ENCODE peak calls at places on chromosomes 16 and 17, in four cellular contexts. T is ovary, L is sigmoid colon, Q is prostate gland. K is an unnamed sample.

GRCh38 chr17:74297941-74298340 is 23.9 kb downstream of the DNAI2 start:
- DNase-seq in L (no peak), T (no peak), Q (no peak), K (no peak)

GRCh38 chr16:85970016-85970711 is 71.2 kb downstream of the IRF8 start:
- DNase-seq in Q (no peak), L (no peak), T (no peak), K (no peak)

GRCh38 chr16:56277040-56277439 is 85.8 kb downstream of the GNAO1 start:
- DNase-seq in Q (no peak), T (no peak), L (no peak), K (no peak)

GRCh38 chr17:83155128-83156081 is 76.0 kb downstream of the METRNL start:
- DNase-seq in T (no peak), Q (no peak), L (peak), K (no peak)

GRCh38 chr16:83952587-83952939 is 477 bp upstream of the OSGIN1 start:
- DNase-seq in L (no peak), Q (peak), T (no peak), K (no peak)

GRCh38 chr16:57349212-57350031 is 9.2 kb upstream of the CCL22 start:
- DNase-seq in Q (no peak), T (no peak), L (no peak), K (no peak)

GRCh38 chr16:67551972-67552371 is 10.4 kb upstream of the CTCF start:
- DNase-seq in L (peak), Q (no peak), T (peak), K (no peak)

GRCh38 chr17:16286009-16286946 is 67.0 kb downstream of the CENPV start:
- DNase-seq in T (peak), L (peak), Q (peak), K (peak)

GRCh38 chr16:27819881-27820610 is 243.5 kb downstream of the GSG1L start:
- DNase-seq in T (no peak), Q (no peak), L (peak), K (no peak)

GRCh38 chr17:63609820-63610573 is 9.3 kb downstream of the TACO1 start:
- DNase-seq in Q (no peak), T (no peak), L (no peak), K (no peak)

GRCh38 chr16:70380205-70380918 is 33.7 kb downstream of the DDX19A start:
- DNase-seq in T (peak), Q (peak), L (peak), K (peak)

GRCh38 chr16:10594312-10594950 is 14.0 kb upstream of the EMP2 start:
- DNase-seq in Q (peak), T (no peak), L (no peak), K (no peak)

GRCh38 chr16:76579277-76579676 is 302.1 kb downstream of the CNTNAP4 start:
- DNase-seq in T (no peak), L (no peak), Q (no peak), K (no peak)

GRCh38 chr17:8119575-8120519 is 1.5 kb upstream of the ALOXE3 start:
- DNase-seq in L (peak), Q (peak), T (peak), K (peak)

GRCh38 chr17:8118769-8119574 is 658 bp upstream of the ALOXE3 start:
- DNase-seq in T (peak), L (peak), Q (peak), K (peak)

GRCh38 chr17:8121531-8122390 is 2.1 kb downstream of the HES7 start:
- DNase-seq in Q (peak), T (peak), L (peak), K (no peak)

GRCh38 chr17:8122391-8122922 is 1.4 kb downstream of the HES7 start:
- DNase-seq in T (peak), L (no peak), Q (no peak), K (no peak)

GRCh38 chr17:8120520-8121443 is 2.5 kb upstream of the ALOXE3 start:
- DNase-seq in T (peak), Q (peak), L (peak), K (no peak)
- H3K4me3 ChIP-seq in T (peak), Q (peak), L (peak), K (peak)

GRCh38 chr16:89723279-89724250 is 2.2 kb downstream of the ZNF276 start:
- DNase-seq in Q (no peak), T (no peak), L (peak), K (peak)
- TF ChIP-seq POLR2A in Q (no peak), T (no peak), L (no peak), K (no peak)

GRCh38 chr17:81322271-81323082 is 27.4 kb upstream of the SLC38A10 start:
- DNase-seq in L (no peak), T (no peak), Q (no peak), K (no peak)
- TF ChIP-seq CTCF in L (no peak), T (no peak), Q (no peak), K (no peak)

GRCh38 chr17:50163846-50164696 is 1.7 kb upstream of the SGCA start:
- DNase-seq in T (no peak), L (no peak), Q (no peak), K (no peak)

GRCh38 chr17:50161911-50162288 is 3.9 kb upstream of the SGCA start:
- DNase-seq in Q (no peak), T (no peak), L (no peak), K (no peak)

GRCh38 chr17:50157891-50158290 is 7.4 kb upstream of the PPP1R9B start:
- DNase-seq in T (no peak), L (no peak), Q (no peak), K (no peak)

GRCh38 chr17:50162466-50163254 is 3.1 kb upstream of the SGCA start:
- DNase-seq in L (no peak), Q (no peak), T (no peak), K (no peak)

GRCh38 chr17:50161023-50161910 is 4.5 kb upstream of the SGCA start:
- DNase-seq in T (peak), L (peak), Q (peak), K (peak)
- H3K4me3 ChIP-seq in T (peak), L (peak), Q (peak), K (peak)

DNA sequence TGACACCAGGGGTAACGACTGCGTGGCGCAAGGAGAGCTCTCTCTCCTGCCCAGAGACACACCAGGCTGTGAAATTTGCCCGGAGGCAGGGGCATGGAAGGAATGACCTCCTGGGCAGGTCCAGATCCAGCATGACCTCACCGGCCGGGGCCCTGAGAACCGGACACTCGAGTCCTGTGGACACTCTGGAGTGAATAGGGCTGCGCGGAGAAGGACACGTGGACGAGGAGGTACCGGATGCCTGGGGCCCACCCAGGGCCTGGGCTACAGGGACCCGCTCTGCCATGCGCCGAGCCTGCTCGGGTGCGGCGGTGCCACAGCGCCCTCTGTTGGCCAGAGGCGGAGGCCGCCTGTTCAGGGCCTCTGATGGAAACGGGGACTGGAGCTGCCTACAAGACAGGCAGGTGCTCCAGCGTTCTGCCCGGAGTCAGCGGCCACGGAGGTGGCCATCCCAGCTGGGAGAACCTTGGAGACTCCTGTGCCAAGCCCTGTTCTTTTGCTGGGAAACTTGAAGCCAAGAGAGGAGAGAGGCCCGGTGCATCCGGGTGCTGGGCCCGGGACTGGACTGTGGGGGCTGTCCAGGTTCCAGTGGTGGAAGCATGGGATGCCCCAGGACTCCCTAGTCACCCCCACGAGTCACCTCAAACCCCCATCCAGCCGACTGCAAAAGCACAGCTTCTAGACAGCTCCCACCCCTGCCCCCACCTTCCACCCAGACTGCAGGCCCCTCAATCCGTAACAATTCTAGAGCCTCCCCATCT is 19.3 kb upstream of the NXPH3 start:
- DNase-seq in Q (peak), L (peak), T (peak), K (peak)
- TF ChIP-seq POLR2A in Q (no peak), L (no peak), T (no peak), K (no peak)

DNA sequence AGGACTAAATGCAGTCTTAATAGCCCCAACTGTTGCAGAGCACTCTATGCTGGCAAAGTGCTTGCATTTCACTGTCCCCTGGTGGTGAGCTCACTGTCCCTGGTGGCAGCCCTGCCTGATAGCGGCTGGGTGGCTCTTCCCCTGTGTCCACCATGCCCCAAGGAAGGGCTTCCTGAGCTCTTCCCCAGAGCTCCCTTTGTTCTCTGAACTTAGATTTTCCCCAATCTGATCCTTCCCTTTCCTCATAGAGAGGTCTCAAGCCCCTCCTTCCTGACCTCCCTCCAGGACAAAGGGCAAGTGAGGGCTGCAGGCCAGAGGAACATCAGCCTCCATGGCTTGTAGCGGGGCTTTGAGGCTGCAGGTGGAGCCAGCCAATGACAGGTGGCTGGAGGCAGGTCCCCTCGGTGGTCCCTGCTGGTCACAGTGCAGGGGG is 17.0 kb downstream of the BEAN1 start:
- DNase-seq in L (no peak), Q (no peak), T (no peak), K (no peak)
- TF ChIP-seq CTCF in L (no peak), Q (no peak), T (no peak), K (no peak)

GRCh38 chr17:68103148-68103547 is 67.6 kb downstream of the KPNA2 start:
- DNase-seq in T (no peak), Q (no peak), L (no peak), K (no peak)

GRCh38 chr17:68100000-68100641 is 64.6 kb downstream of the KPNA2 start:
- DNase-seq in T (no peak), L (no peak), Q (no peak), K (no peak)

GRCh38 chr17:68106085-68106484 is 70.5 kb downstream of the KPNA2 start:
- DNase-seq in Q (no peak), L (no peak), T (no peak), K (no peak)

GRCh38 chr17:68101075-68101991 is 65.8 kb downstream of the KPNA2 start:
- DNase-seq in Q (peak), L (peak), T (peak), K (peak)

GRCh38 chr17:68101992-68102758 is 66.6 kb downstream of the KPNA2 start:
- DNase-seq in Q (peak), T (peak), L (no peak), K (no peak)
- H3K4me3 ChIP-seq in Q (peak), T (peak), L (peak), K (peak)

DNA sequence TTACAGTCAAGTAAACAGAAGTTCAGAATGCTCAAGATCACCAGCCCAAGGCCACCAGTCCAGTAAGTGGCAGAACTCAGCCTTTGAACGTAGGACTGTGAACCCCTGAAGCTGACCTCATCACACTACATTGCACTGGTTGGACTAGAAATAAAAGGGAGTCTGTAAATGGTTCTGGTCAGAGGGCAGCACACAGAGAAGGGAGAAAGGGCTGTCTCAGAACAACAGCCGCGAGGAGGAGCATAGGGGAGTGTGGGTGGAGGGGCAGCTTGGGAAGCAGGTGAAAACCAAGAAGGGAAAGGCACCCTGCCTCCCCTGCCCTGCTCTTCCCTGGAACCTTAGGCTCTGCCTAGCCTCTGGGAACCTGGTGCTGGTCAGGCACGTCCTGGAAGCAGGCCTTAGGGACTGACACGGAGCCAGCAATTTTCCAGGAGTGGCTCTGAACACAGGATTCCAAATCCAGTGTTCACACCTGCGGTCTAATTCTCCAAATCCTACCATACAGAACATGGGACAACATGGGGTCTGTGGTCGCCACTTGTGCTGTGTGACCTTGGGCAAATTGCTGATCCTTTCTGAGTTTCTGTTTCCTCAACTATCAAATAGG is 7.0 kb downstream of the PDILT start:
- DNase-seq in Q (no peak), T (no peak), L (no peak), K (no peak)
- TF ChIP-seq POLR2A in Q (no peak), T (no peak), L (no peak), K (no peak)

DNA sequence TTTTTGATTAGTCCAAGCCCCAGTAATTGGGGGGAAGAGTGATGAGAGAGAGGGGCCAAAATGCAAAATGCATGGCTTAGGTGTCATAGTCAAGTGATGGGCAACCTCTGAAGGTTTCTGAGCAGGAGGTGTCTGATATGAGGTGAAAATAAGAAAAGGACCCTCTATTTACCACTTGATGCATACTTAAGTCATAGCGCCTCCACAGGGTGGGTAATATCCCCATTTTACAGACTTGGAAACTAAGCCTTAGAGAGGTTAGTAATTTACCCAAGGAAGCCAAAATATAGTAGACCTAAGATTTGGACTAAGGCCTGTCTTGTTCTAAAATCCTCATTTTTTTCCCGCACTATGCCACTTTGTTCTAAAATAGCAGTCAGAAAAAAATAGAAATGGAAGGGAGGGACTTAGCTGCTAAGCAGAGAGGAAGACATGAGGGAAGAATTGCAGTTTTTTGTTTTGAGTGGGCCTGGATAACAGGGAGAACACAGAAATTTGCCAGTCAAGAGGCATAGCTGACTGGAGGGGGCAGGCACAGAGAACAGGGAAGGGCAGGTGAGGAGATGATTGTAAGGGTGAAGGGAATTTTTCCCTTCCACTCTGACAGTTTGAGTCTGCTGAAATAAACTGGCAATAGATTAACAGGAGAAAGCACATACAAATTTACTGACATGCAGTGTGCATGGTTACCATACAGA is 2.3 kb upstream of the GRB2 start:
- DNase-seq in T (no peak), Q (no peak), L (no peak), K (no peak)
- TF ChIP-seq CTCF in T (no peak), Q (no peak), L (no peak), K (no peak)

DNA sequence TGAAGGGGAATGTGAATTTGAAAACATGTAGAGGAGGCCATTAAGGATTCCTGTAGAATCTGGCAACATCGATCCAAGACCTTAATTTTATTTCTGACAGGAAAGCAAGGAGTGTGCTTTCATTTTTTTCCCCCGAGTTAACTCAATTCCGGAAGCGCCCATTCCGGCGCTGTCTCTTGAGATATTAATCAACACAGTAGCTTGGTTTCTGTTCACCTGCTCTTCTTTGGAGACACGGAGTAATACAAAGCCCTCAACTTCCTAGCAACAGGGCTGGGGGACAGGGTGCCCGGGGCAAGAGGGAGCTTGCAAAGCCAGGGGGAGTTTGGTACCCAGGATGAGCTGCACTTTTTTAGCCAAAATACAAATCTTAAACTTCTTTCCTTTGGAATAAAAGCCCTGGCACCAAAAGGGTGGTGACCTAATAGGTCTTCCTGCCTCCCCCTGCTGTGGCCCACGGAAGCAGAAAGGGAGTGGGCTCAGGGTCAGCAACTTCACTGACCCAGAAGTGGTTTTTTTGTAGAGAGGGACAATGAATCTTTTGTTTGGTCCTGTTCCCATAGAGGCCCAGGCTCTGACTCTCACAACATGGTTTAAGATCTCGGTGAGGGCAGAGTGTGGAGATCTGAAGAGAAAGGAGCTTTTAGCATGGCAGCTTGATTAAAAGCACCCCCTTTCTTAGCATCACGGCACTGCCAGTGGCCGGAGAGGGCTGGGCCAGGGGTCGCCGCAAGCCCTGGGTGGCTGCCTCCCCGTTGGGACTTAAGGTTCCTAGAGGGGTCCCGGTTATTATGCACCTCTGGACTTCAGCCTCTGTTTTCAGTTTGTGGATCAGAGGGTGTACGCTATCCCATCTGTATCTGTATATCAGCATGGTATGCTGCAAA is 207.3 kb downstream of the CCDC182 start:
- DNase-seq in Q (no peak), L (no peak), T (no peak), K (no peak)
- H3K4me3 ChIP-seq in Q (no peak), L (no peak), T (no peak), K (no peak)